ENCODE peak calls at places on chromosomes 13 and 19, in nine cellular contexts. Z is stimulated activated CD8-positive, alpha-beta memory T cell treated with anti-CD3 and anti-CD28 coated beads, Interleukin-4, amount 100 ng/mL, for 24 hours; O is choroid plexus epithelial cell; I is RWPE1; X is NCI-H2171; Q is HTR-8/SVneo; L is glutamatergic neuron; Y is stimulated activated CD4-positive, alpha-beta T cell treated with anti-CD3 and anti-CD28 coated beads, TNF-alpha, amount 100 ng/mL, for 1 hour; F is cardiac muscle cell. H is an unnamed sample.

GRCh38 chr19:17328517-17329060 is 6.1 kb downstream of the ANO8 start:
- DNase-seq in Y (no peak), Z (no peak), X (no peak), O (no peak), Q (no peak), I (no peak), L (peak), F (no peak), H (no peak)

GRCh38 chr13:61770697-61771096 is 355.0 kb upstream of the PCDH20 start:
- DNase-seq in X (no peak), O (no peak), Y (no peak), I (no peak), F (peak), Z (no peak), L (no peak), Q (no peak), H (no peak)

GRCh38 chr13:25292301-25292700 is 5.0 kb upstream of the MTMR6 start:
- DNase-seq in F (no peak), O (peak), X (peak), Q (no peak), Y (no peak), Z (no peak), L (peak), I (no peak), H (no peak)

GRCh38 chr13:66462187-66462586 is 767.9 kb downstream of the PCDH9 start:
- DNase-seq in Y (no peak), Q (no peak), X (no peak), O (no peak), I (no peak), L (no peak), F (no peak), Z (no peak), H (no peak)

GRCh38 chr13:98996046-98996445 is 18.2 kb upstream of the DOCK9 start:
- DNase-seq in Z (no peak), X (no peak), O (no peak), Q (no peak), Y (no peak), I (no peak), L (no peak), F (no peak), H (no peak)

GRCh38 chr13:69565334-69565733 is 542.3 kb upstream of the ATXN8OS start:
- DNase-seq in Y (no peak), I (no peak), Z (no peak), Q (peak), F (no peak), X (peak), L (peak), O (peak), H (no peak)

GRCh38 chr19:18768997-18769891 is 21.9 kb downstream of the COMP start:
- DNase-seq in Z (no peak), F (no peak), O (no peak), L (peak), Y (no peak), X (no peak), I (no peak), Q (no peak), H (no peak)

GRCh38 chr19:51754106-51754505 is 2.4 kb upstream of the FPR1 start:
- DNase-seq in X (no peak), O (no peak), I (no peak), Q (no peak), Z (no peak), L (no peak), F (no peak), Y (no peak), H (no peak)

GRCh38 chr19:9041023-9041422 is 30.8 kb upstream of the MUC16 start:
- DNase-seq in Z (no peak), Q (no peak), O (no peak), F (no peak), I (no peak), X (no peak), Y (no peak), L (no peak), H (no peak)

GRCh38 chr13:21638319-21639282 is 32.3 kb upstream of the FGF9 start:
- DNase-seq in Y (no peak), O (peak), X (no peak), L (no peak), F (peak), I (peak), Q (peak), Z (no peak), H (no peak)

GRCh38 chr13:21936674-21937073 is 265.8 kb downstream of the FGF9 start:
- DNase-seq in Z (no peak), O (no peak), X (no peak), F (no peak), Q (no peak), I (no peak), Y (no peak), L (no peak), H (no peak)

GRCh38 chr13:46575843-46576242 is 22.9 kb downstream of the LRCH1 start:
- DNase-seq in I (peak), Q (no peak), L (no peak), Y (no peak), O (peak), F (peak), X (no peak), Z (no peak), H (no peak)

GRCh38 chr13:73903561-73903960 is 230.6 kb downstream of the KLF12 start:
- DNase-seq in Z (no peak), F (no peak), L (peak), Q (no peak), I (no peak), X (peak), O (no peak), Y (no peak), H (no peak)

GRCh38 chr19:35044317-35045117 is 3.0 kb downstream of the HPN start:
- DNase-seq in F (peak), Z (peak), O (peak), Y (no peak), Q (peak), X (no peak), L (peak), I (peak), H (no peak)

GRCh38 chr13:32645854-32646253 is 59.6 kb downstream of the PDS5B start:
- DNase-seq in F (no peak), L (no peak), Y (no peak), I (no peak), Z (no peak), Q (no peak), O (no peak), X (no peak), H (no peak)

GRCh38 chr19:33868821-33869412 is 72.2 kb downstream of the KCTD15 start:
- DNase-seq in F (peak), O (peak), L (no peak), Q (no peak), I (peak), Y (no peak), X (no peak), Z (no peak), H (no peak)

GRCh38 chr19:7535035-7535992 is at the start of gene PNPLA6:
- DNase-seq in X (peak), I (peak), F (peak), O (peak), Y (peak), Q (peak), Z (peak), L (peak), H (peak)

GRCh38 chr13:77860621-77861020 is 58.0 kb downstream of the EDNRB start:
- DNase-seq in L (no peak), I (no peak), Q (no peak), F (no peak), X (no peak), Z (no peak), Y (no peak), O (peak), H (no peak)

GRCh38 chr13:94196426-94196825 is 283.1 kb downstream of the DCT start:
- DNase-seq in L (no peak), F (peak), Z (no peak), O (no peak), X (no peak), Y (no peak), I (no peak), Q (no peak), H (no peak)

GRCh38 chr13:109150691-109151090 is 521.3 kb downstream of the MYO16 start:
- DNase-seq in Z (no peak), L (no peak), O (no peak), Y (no peak), Q (no peak), F (no peak), X (no peak), I (no peak), H (no peak)

GRCh38 chr19:5018224-5019015 is 49.5 kb downstream of the KDM4B start:
- DNase-seq in I (no peak), O (peak), Z (no peak), Y (no peak), Q (no peak), F (no peak), L (no peak), X (no peak), H (no peak)

GRCh38 chr19:57583521-57584416 is at the start of gene ZIK1:
- DNase-seq in I (peak), L (peak), O (peak), Q (peak), F (peak), X (peak), Z (peak), Y (peak), H (peak)

GRCh38 chr13:105925496-105925895 is 610.0 kb downstream of the EFNB2 start:
- DNase-seq in O (peak), F (no peak), L (no peak), Q (no peak), X (no peak), I (peak), Z (no peak), Y (no peak), H (no peak)

GRCh38 chr13:52838433-52839107 is 9.9 kb downstream of the PCDH8 start:
- DNase-seq in I (no peak), Y (no peak), Q (no peak), L (no peak), O (no peak), Z (no peak), X (no peak), F (no peak), H (no peak)

GRCh38 chr13:110561335-110562033 is at the start of gene RAB20:
- DNase-seq in L (peak), O (peak), Z (peak), X (no peak), I (peak), Q (peak), Y (no peak), F (peak), H (no peak)

GRCh38 chr19:3270908-3271307 is 46.4 kb downstream of the CELF5 start:
- DNase-seq in L (peak), I (peak), Y (no peak), F (peak), Z (peak), O (peak), Q (no peak), X (peak), H (no peak)

GRCh38 chr19:50998061-50998460 is 3.3 kb downstream of the KLK8 start:
- DNase-seq in I (no peak), L (no peak), F (no peak), X (no peak), Y (no peak), O (no peak), Z (no peak), Q (no peak), H (no peak)

GRCh38 chr13:75929074-75929473 is 292.9 kb downstream of the LMO7 start:
- DNase-seq in O (no peak), Y (no peak), F (no peak), Z (no peak), I (no peak), Q (no peak), L (no peak), X (no peak), H (no peak)

GRCh38 chr13:18212873-18213272 is 968.8 kb downstream of the TUBA3C start:
- DNase-seq in Y (no peak), F (no peak), Z (no peak), Q (no peak), I (no peak), O (peak), L (no peak), X (no peak), H (no peak)

GRCh38 chr19:5313307-5313706 is 27.3 kb downstream of the PTPRS start:
- DNase-seq in Q (no peak), X (no peak), L (no peak), F (peak), Y (no peak), O (no peak), I (no peak), Z (no peak), H (no peak)

GRCh38 chr13:41028051-41028450 is 8.9 kb upstream of the ELF1 start:
- DNase-seq in Q (no peak), L (no peak), O (no peak), Z (no peak), I (no peak), X (no peak), F (no peak), Y (no peak), H (no peak)

GRCh38 chr13:43520331-43520730 is 266.4 kb downstream of the ENOX1 start:
- DNase-seq in O (no peak), L (no peak), F (no peak), Y (no peak), Z (no peak), Q (no peak), I (no peak), X (no peak), H (no peak)

GRCh38 chr19:48874309-48875135 is 2.3 kb downstream of the PPP1R15A start:
- DNase-seq in Y (no peak), X (peak), L (no peak), Q (no peak), F (no peak), O (peak), I (no peak), Z (no peak), H (no peak)

GRCh38 chr19:6718741-6719539 is 1.5 kb downstream of the C3 start:
- DNase-seq in X (no peak), Z (no peak), I (peak), F (peak), Q (no peak), Y (no peak), L (no peak), O (no peak), H (no peak)

GRCh38 chr19:18150776-18151624 is 2.0 kb upstream of the PIK3R2 start:
- DNase-seq in X (no peak), Q (no peak), F (no peak), I (no peak), Y (no peak), Z (no peak), L (no peak), O (no peak), H (no peak)

GRCh38 chr13:42594577-42595571 is 20.9 kb downstream of the TNFSF11 start:
- DNase-seq in Q (peak), Y (peak), X (peak), O (peak), I (peak), F (peak), Z (peak), L (peak), H (peak)

H was measured in smooth muscle cell of the brain vasculature.